ENCODE peak calls at places on chromosome 13, in four cellular contexts. One of them, this sample, is unnamed.

GRCh38 chr13:103236213-103236612 is 170.0 kb upstream of the SLC10A2 start:
- DNase-seq in H9: no peak
- DNase-seq in IMR-90: no peak
- DNase-seq in neuronal stem cell: no peak
- DNase-seq in this sample: no peak

GRCh38 chr13:73325351-73326214 is 266.8 kb downstream of the KLF5 start:
- DNase-seq in neuronal stem cell: no peak
- DNase-seq in IMR-90: peak
- DNase-seq in H9: no peak
- DNase-seq in this sample: no peak

GRCh38 chr13:110380359-110381028 is 73.4 kb downstream of the COL4A2 start:
- DNase-seq in neuronal stem cell: no peak
- DNase-seq in H9: no peak
- DNase-seq in IMR-90: peak
- DNase-seq in this sample: peak

GRCh38 chr13:80235131-80235530 is 105.8 kb downstream of the SPRY2 start:
- DNase-seq in IMR-90: no peak
- DNase-seq in H9: no peak
- DNase-seq in neuronal stem cell: no peak
- DNase-seq in this sample: no peak

GRCh38 chr13:60019119-60019993 is 144.4 kb downstream of the DIAPH3 start:
- DNase-seq in neuronal stem cell: no peak
- DNase-seq in H9: no peak
- DNase-seq in IMR-90: peak
- DNase-seq in this sample: no peak

GRCh38 chr13:51856027-51856736 is 5.6 kb upstream of the CCDC70 start:
- DNase-seq in neuronal stem cell: no peak
- DNase-seq in H9: no peak
- DNase-seq in IMR-90: no peak
- DNase-seq in this sample: no peak

GRCh38 chr13:79915386-79915785 is 425.5 kb downstream of the SPRY2 start:
- DNase-seq in IMR-90: no peak
- DNase-seq in neuronal stem cell: no peak
- DNase-seq in H9: no peak
- DNase-seq in this sample: no peak

GRCh38 chr13:80962173-80962572 is 621.2 kb upstream of the SPRY2 start:
- DNase-seq in IMR-90: no peak
- DNase-seq in H9: no peak
- DNase-seq in neuronal stem cell: no peak
- DNase-seq in this sample: no peak

GRCh38 chr13:111658150-111659100 is 338.0 kb downstream of the TEX29 start:
- DNase-seq in IMR-90: no peak
- DNase-seq in neuronal stem cell: peak
- DNase-seq in H9: peak
- DNase-seq in this sample: no peak

GRCh38 chr13:36069881-36070366 is 61.3 kb downstream of the DCLK1 start:
- DNase-seq in IMR-90: no peak
- DNase-seq in neuronal stem cell: no peak
- DNase-seq in H9: no peak
- DNase-seq in this sample: no peak

GRCh38 chr13:20407759-20408158 is 117.9 kb downstream of the CRYL1 start:
- DNase-seq in H9: no peak
- DNase-seq in IMR-90: no peak
- DNase-seq in neuronal stem cell: no peak
- DNase-seq in this sample: no peak

GRCh38 chr13:36736119-36736726 is 62.4 kb downstream of the SERTM1 start:
- DNase-seq in neuronal stem cell: peak
- DNase-seq in IMR-90: peak
- DNase-seq in H9: no peak
- DNase-seq in this sample: peak

GRCh38 chr13:88919970-88920628 is 1248.9 kb downstream of the SLITRK5 start:
- DNase-seq in IMR-90: no peak
- DNase-seq in neuronal stem cell: no peak
- DNase-seq in H9: no peak
- DNase-seq in this sample: no peak

GRCh38 chr13:111043575-111043982 is 71.5 kb upstream of the ARHGEF7 start:
- DNase-seq in IMR-90: no peak
- DNase-seq in neuronal stem cell: no peak
- DNase-seq in H9: no peak
- DNase-seq in this sample: peak

GRCh38 chr13:111966969-111967368 is 100.0 kb upstream of the SOX1 start:
- DNase-seq in IMR-90: no peak
- DNase-seq in H9: no peak
- DNase-seq in neuronal stem cell: no peak
- DNase-seq in this sample: no peak

GRCh38 chr13:22903925-22904324 is 276.9 kb upstream of the SGCG start:
- DNase-seq in IMR-90: no peak
- DNase-seq in neuronal stem cell: no peak
- DNase-seq in H9: no peak
- DNase-seq in this sample: no peak

GRCh38 chr13:52383362-52383761 is 22.6 kb downstream of the THSD1 start:
- DNase-seq in neuronal stem cell: no peak
- DNase-seq in IMR-90: peak
- DNase-seq in H9: no peak
- DNase-seq in this sample: no peak

GRCh38 chr13:100817897-100818296 is 143.3 kb upstream of the TMTC4 start:
- DNase-seq in IMR-90: no peak
- DNase-seq in H9: no peak
- DNase-seq in neuronal stem cell: no peak
- DNase-seq in this sample: no peak

GRCh38 chr13:113401452-113402415 is 37.8 kb upstream of the GRTP1 start:
- DNase-seq in IMR-90: no peak
- DNase-seq in neuronal stem cell: no peak
- DNase-seq in H9: peak
- DNase-seq in this sample: no peak

GRCh38 chr13:91647361-91647970 is 249.0 kb downstream of the GPC5 start:
- DNase-seq in neuronal stem cell: peak
- DNase-seq in H9: peak
- DNase-seq in IMR-90: peak
- DNase-seq in this sample: peak

GRCh38 chr13:95216182-95216581 is 85.1 kb downstream of the ABCC4 start:
- DNase-seq in IMR-90: no peak
- DNase-seq in neuronal stem cell: no peak
- DNase-seq in H9: no peak
- DNase-seq in this sample: no peak

GRCh38 chr13:21733475-21734311 is 62.8 kb downstream of the FGF9 start:
- DNase-seq in H9: no peak
- DNase-seq in IMR-90: no peak
- DNase-seq in neuronal stem cell: no peak
- DNase-seq in this sample: peak

GRCh38 chr13:113149711-113150544 is 8.5 kb upstream of the PROZ start:
- DNase-seq in neuronal stem cell: no peak
- DNase-seq in H9: peak
- DNase-seq in IMR-90: no peak
- DNase-seq in this sample: no peak

GRCh38 chr13:63614874-63615612 is 2199.4 kb upstream of the PCDH20 start:
- DNase-seq in neuronal stem cell: no peak
- DNase-seq in IMR-90: peak
- DNase-seq in H9: no peak
- DNase-seq in this sample: no peak

GRCh38 chr13:32837973-32838940 is 178.0 kb upstream of the KL start:
- DNase-seq in H9: no peak
- DNase-seq in neuronal stem cell: no peak
- DNase-seq in IMR-90: no peak
- DNase-seq in this sample: no peak

GRCh38 chr13:113901231-113901630 is 37.4 kb upstream of the GAS6 start:
- DNase-seq in IMR-90: peak
- DNase-seq in H9: no peak
- DNase-seq in neuronal stem cell: no peak
- DNase-seq in this sample: no peak

GRCh38 chr13:46176756-46177155 is 5.2 kb downstream of the LCP1 start:
- DNase-seq in IMR-90: no peak
- DNase-seq in neuronal stem cell: no peak
- DNase-seq in H9: no peak
- DNase-seq in this sample: no peak

GRCh38 chr13:34116651-34117050 is 298.7 kb downstream of the RFC3 start:
- DNase-seq in H9: no peak
- DNase-seq in neuronal stem cell: no peak
- DNase-seq in IMR-90: no peak
- DNase-seq in this sample: no peak

GRCh38 chr13:113083402-113084061 is 22.1 kb upstream of the F7 start:
- DNase-seq in neuronal stem cell: no peak
- DNase-seq in H9: no peak
- DNase-seq in IMR-90: peak
- DNase-seq in this sample: peak

GRCh38 chr13:75635621-75636338 is at the start of gene LMO7:
- DNase-seq in neuronal stem cell: peak
- DNase-seq in H9: peak
- DNase-seq in IMR-90: peak
- DNase-seq in this sample: peak

GRCh38 chr13:45851171-45851889 is at the start of gene SIAH3:
- DNase-seq in H9: peak
- DNase-seq in neuronal stem cell: no peak
- DNase-seq in IMR-90: no peak
- DNase-seq in this sample: peak

GRCh38 chr13:67827992-67828391 is 597.9 kb upstream of the PCDH9 start:
- DNase-seq in H9: no peak
- DNase-seq in IMR-90: no peak
- DNase-seq in neuronal stem cell: no peak
- DNase-seq in this sample: no peak

DNA sequence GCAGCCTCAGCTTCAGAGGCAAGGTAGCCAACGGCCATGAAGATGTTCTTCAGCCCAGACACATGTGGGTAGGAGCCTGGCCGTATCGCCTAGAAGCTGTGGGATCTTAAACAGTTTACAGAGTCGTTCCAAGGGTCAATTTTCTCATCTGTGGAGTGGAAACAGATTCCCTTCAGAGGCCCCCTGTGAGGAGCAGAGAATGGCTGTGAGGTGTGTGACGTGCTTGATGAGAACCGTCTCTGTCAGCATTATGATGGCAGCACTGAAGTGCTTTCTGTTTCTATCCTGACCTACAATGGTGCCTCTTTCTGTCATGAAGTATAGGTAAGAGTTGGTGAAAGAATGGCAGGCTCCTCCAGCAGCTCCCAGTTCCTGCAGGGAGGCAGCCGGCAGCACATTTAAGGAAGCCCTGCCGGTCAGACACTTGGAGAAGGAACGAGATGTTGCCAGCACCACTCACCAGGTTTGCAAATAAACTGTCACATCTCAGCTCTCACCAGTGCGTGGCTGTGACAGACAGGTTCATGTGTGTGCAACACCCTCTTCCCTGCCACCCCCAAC is 277.3 kb downstream of the FOXO1 start:
- DNase-seq in neuronal stem cell: no peak
- DNase-seq in H9: no peak
- DNase-seq in IMR-90: no peak
- DNase-seq in this sample: no peak
- H4K8ac ChIP-seq in neuronal stem cell: no peak
- H4K8ac ChIP-seq in H9: no peak
- H4K8ac ChIP-seq in IMR-90: no peak
- H4K8ac ChIP-seq in this sample: no peak

GRCh38 chr13:43154083-43154739 is 130.8 kb downstream of the DNAJC15 start:
- DNase-seq in H9: no peak
- DNase-seq in IMR-90: no peak
- DNase-seq in neuronal stem cell: no peak
- DNase-seq in this sample: no peak
- H3K18ac ChIP-seq in H9: no peak
- H3K18ac ChIP-seq in IMR-90: peak
- H3K18ac ChIP-seq in neuronal stem cell: no peak
- H3K18ac ChIP-seq in this sample: no peak

DNA sequence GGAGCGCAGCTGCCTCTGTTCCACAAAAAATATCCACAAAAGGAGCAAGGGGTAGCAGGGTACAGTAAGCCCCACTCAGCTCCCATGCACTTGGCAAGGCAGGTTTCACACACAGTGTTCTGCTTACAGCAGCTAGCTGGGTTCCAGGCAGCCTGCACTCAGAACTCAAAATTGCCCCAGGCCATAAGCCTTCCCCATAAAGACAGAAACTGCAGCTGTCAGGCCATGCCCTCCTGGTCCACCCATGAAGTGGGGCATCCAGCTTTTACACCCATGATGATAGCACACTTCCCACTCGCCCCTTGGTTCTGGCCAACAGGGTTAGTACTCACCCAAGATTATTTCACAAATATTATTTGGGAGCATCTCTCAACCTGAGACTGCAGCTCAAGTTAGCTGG is 130.1 kb downstream of the CYSLTR2 start:
- DNase-seq in H9: no peak
- DNase-seq in neuronal stem cell: no peak
- DNase-seq in IMR-90: no peak
- DNase-seq in this sample: peak
- H4K8ac ChIP-seq in H9: no peak
- H4K8ac ChIP-seq in neuronal stem cell: no peak
- H4K8ac ChIP-seq in IMR-90: peak
- H4K8ac ChIP-seq in this sample: no peak

GRCh38 chr13:29521336-29521735 is 74.2 kb downstream of the SLC7A1 start:
- DNase-seq in neuronal stem cell: no peak
- DNase-seq in H9: no peak
- DNase-seq in IMR-90: no peak
- DNase-seq in this sample: no peak

GRCh38 chr13:29520671-29521070 is 74.8 kb downstream of the SLC7A1 start:
- DNase-seq in H9: no peak
- DNase-seq in IMR-90: peak
- DNase-seq in neuronal stem cell: no peak
- DNase-seq in this sample: no peak

GRCh38 chr13:29523199-29523931 is 72.1 kb downstream of the SLC7A1 start:
- DNase-seq in H9: no peak
- DNase-seq in IMR-90: no peak
- DNase-seq in neuronal stem cell: no peak
- DNase-seq in this sample: no peak

GRCh38 chr13:29524176-29524575 is 71.3 kb downstream of the SLC7A1 start:
- DNase-seq in neuronal stem cell: no peak
- DNase-seq in H9: no peak
- DNase-seq in IMR-90: no peak
- DNase-seq in this sample: no peak

DNA sequence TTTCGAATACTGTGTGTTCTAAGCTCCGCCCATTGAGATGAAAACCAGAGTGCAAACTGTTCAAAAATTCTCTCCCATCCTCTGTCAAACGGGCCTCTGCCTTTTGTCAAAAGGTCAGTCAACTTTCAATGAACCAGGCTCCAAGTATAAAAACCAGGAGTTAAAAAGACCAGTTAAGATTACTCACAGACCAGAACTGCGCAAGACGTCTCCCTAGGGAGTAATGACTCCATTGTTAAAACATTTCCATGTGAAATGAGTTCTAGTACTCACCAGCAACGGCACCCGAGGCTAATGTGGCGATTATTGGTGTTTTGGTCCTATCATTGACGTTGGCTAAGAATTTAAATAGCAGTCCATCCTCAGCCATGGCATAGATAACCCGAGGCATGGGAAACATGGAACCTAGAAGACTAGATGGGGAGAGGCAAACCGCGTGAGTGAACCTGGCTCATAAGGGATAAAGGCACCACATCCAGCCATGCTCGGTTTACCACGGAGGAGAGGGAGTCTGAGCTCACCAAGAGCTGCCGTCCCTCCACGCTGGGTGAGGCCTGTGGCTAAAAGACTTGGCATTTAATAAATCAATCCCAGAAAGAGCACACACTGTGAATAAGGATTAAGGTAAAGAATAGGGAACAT is 73.3 kb downstream of the SLC7A1 start:
- DNase-seq in H9: no peak
- DNase-seq in neuronal stem cell: no peak
- DNase-seq in IMR-90: peak
- DNase-seq in this sample: peak
- H3K18ac ChIP-seq in H9: no peak
- H3K18ac ChIP-seq in neuronal stem cell: no peak
- H3K18ac ChIP-seq in IMR-90: no peak
- H3K18ac ChIP-seq in this sample: peak